ENCODE peak calls at places on chromosomes 6 and 20, in ten cellular contexts. K is CD4-positive, CD25-positive, alpha-beta regulatory T cell; Z is HTR-8/SVneo; W is cardiac fibroblast; Y is AG09319; H is stimulated activated CD8-positive, alpha-beta memory T cell treated with anti-CD3 and anti-CD28 coated beads, Interleukin-12 subunit alpha, Interleukin-12 subunit beta, amount 100 ng/mL, for 4 hours; M is NAMALWA; I is kidney epithelial cell; O is HFF-Myc; F is neuronal stem cell. V is an unnamed sample.

GRCh38 chr6:53326372-53327016 is 22.3 kb downstream of the ELOVL5 start:
- DNase-seq in O (peak), K (no peak), H (no peak), I (peak), W (peak), Z (peak), M (no peak), F (no peak), Y (peak), V (peak)

GRCh38 chr6:21653902-21654301 is 60.4 kb downstream of the SOX4 start:
- DNase-seq in O (no peak), K (no peak), H (no peak), W (no peak), Z (no peak), M (no peak), I (no peak), F (no peak), Y (no peak), V (no peak)

GRCh38 chr6:3761989-3762270 is 10.4 kb upstream of the PXDC1 start:
- DNase-seq in K (no peak), I (no peak), W (no peak), Y (no peak), Z (no peak), O (no peak), M (no peak), F (no peak), H (no peak), V (no peak)

GRCh38 chr6:26125015-26125690 is 37.9 kb downstream of the HFE start:
- DNase-seq in W (peak), I (no peak), H (no peak), M (peak), Z (no peak), K (peak), O (no peak), F (no peak), Y (no peak), V (no peak)

GRCh38 chr6:32785781-32786533 is 22.6 kb upstream of the HLA-DQB2 start:
- DNase-seq in O (peak), H (no peak), F (peak), Z (peak), M (peak), I (no peak), W (peak), Y (no peak), K (peak), V (peak)

GRCh38 chr6:14883921-14884320 is 361.9 kb upstream of the JARID2 start:
- DNase-seq in F (no peak), Y (peak), W (no peak), M (no peak), K (no peak), O (peak), Z (peak), I (no peak), H (no peak), V (no peak)

GRCh38 chr6:158879180-158879579 is 60.0 kb upstream of the EZR start:
- DNase-seq in Z (no peak), K (no peak), M (no peak), H (no peak), I (no peak), W (peak), Y (no peak), F (no peak), O (no peak), V (no peak)

GRCh38 chr20:46951840-46952497 is 57.3 kb downstream of the EYA2 start:
- DNase-seq in M (no peak), K (no peak), I (no peak), O (no peak), F (no peak), H (no peak), W (no peak), Y (no peak), Z (no peak), V (no peak)

GRCh38 chr20:40582531-40582930 is 106.5 kb downstream of the MAFB start:
- DNase-seq in I (no peak), K (no peak), W (no peak), M (no peak), H (no peak), Y (no peak), Z (no peak), F (no peak), O (no peak), V (no peak)

GRCh38 chr6:130513770-130514169 is 148.0 kb downstream of the TMEM200A start:
- DNase-seq in O (peak), W (peak), H (no peak), K (peak), I (peak), Z (peak), F (no peak), M (peak), Y (peak), V (peak)

GRCh38 chr6:162857321-162857720 is 129.5 kb downstream of the PACRG start:
- DNase-seq in I (no peak), Z (no peak), F (no peak), H (no peak), M (no peak), Y (no peak), K (no peak), O (no peak), W (no peak), V (no peak)

GRCh38 chr6:1311400-1312192 is at the start of gene FOXQ1:
- DNase-seq in Z (no peak), H (no peak), M (no peak), Y (no peak), W (no peak), I (no peak), O (no peak), F (no peak), K (no peak), V (no peak)

GRCh38 chr6:7391244-7391643 is 1.6 kb downstream of the RIOK1 start:
- DNase-seq in K (no peak), H (no peak), Z (no peak), O (no peak), F (no peak), W (no peak), M (no peak), Y (no peak), I (no peak), V (no peak)